ENCODE peak calls at places on chromosomes 2 and 18, in six cellular contexts. T is dorsolateral prefrontal cortex, V is cardiac fibroblast, B is aorta, L is hepatocyte, G is kidney epithelial cell. J is an unnamed sample.

GRCh38 chr2:56077352-56077915 is 106.4 kb upstream of the CCDC85A start:
- DNase-seq in T (no peak), V (peak), B (no peak), L (peak), G (no peak), J (no peak)

GRCh38 chr18:62183578-62184195 is 3.2 kb downstream of the PIGN start:
- DNase-seq in T (no peak), V (peak), B (no peak), L (peak), G (no peak), J (no peak)

GRCh38 chr2:127348421-127349000 is 39.3 kb downstream of the MAP3K2 start:
- DNase-seq in T (no peak), V (peak), B (no peak), L (no peak), G (no peak), J (no peak)

GRCh38 chr2:232598293-232598692 is 35.1 kb upstream of the EFHD1 start:
- DNase-seq in T (no peak), V (no peak), B (peak), L (no peak), G (no peak), J (no peak)

GRCh38 chr2:73202156-73203054 is at the start of gene NOTO:
- DNase-seq in T (no peak), V (no peak), B (no peak), L (peak), G (no peak), J (no peak)

GRCh38 chr2:238645716-238646115 is 202.2 kb upstream of the TWIST2 start:
- DNase-seq in T (no peak), V (no peak), B (no peak), L (no peak), G (no peak), J (no peak)

GRCh38 chr2:234081970-234082822 is 31.7 kb downstream of the SPP2 start:
- DNase-seq in T (no peak), V (no peak), B (no peak), L (peak), G (no peak), J (no peak)

GRCh38 chr18:10312316-10313015 is 142.0 kb upstream of the APCDD1 start:
- DNase-seq in T (no peak), V (no peak), B (no peak), L (no peak), G (no peak), J (no peak)

GRCh38 chr2:23220687-23221086 is 164.3 kb upstream of the KLHL29 start:
- DNase-seq in T (no peak), V (no peak), B (no peak), L (no peak), G (no peak), J (no peak)

GRCh38 chr2:67561411-67561965 is 164.4 kb downstream of the ETAA1 start:
- DNase-seq in T (no peak), V (peak), B (peak), L (peak), G (peak), J (no peak)

GRCh38 chr18:46856975-46857374 is 60.3 kb downstream of the PIAS2 start:
- DNase-seq in T (no peak), V (no peak), B (no peak), L (no peak), G (no peak), J (no peak)

GRCh38 chr18:79511271-79511670 is 115.5 kb downstream of the NFATC1 start:
- DNase-seq in T (peak), V (no peak), B (peak), L (no peak), G (no peak), J (no peak)

GRCh38 chr18:62537946-62538345 is 15.1 kb downstream of the ZCCHC2 start:
- DNase-seq in T (no peak), V (no peak), B (no peak), L (no peak), G (no peak), J (no peak)

GRCh38 chr2:170679607-170680079 is 35.5 kb upstream of the SP5 start:
- DNase-seq in T (no peak), V (no peak), B (no peak), L (peak), G (no peak), J (no peak)

GRCh38 chr2:117745537-117745936 is 69.0 kb upstream of the DDX18 start:
- DNase-seq in T (no peak), V (no peak), B (no peak), L (no peak), G (no peak), J (no peak)

GRCh38 chr2:202847693-202848524 is 23.7 kb downstream of the ICA1L start:
- DNase-seq in T (no peak), V (no peak), B (no peak), L (no peak), G (no peak), J (no peak)

GRCh38 chr18:79826966-79827365 is 29.2 kb downstream of the KCNG2 start:
- DNase-seq in T (no peak), V (no peak), B (no peak), L (no peak), G (no peak), J (no peak)

GRCh38 chr2:69012310-69013122 is 463 bp upstream of the ANTXR1 start:
- DNase-seq in T (peak), V (peak), B (peak), L (peak), G (no peak), J (peak)

GRCh38 chr2:127254386-127254981 is 34.4 kb upstream of the CYP27C1 start:
- DNase-seq in T (no peak), V (peak), B (no peak), L (no peak), G (peak), J (no peak)

GRCh38 chr2:27225526-27225925 is 8.4 kb downstream of the CAD start:
- DNase-seq in T (no peak), V (no peak), B (peak), L (no peak), G (no peak), J (no peak)

GRCh38 chr2:37768491-37768925 is 97.1 kb upstream of the CDC42EP3 start:
- DNase-seq in T (no peak), V (peak), B (no peak), L (no peak), G (peak), J (no peak)

GRCh38 chr18:49647496-49648168 is 85.8 kb downstream of the LIPG start:
- DNase-seq in T (no peak), V (peak), B (no peak), L (no peak), G (peak), J (no peak)

GRCh38 chr2:207514451-207514850 is 15.3 kb upstream of the CREB1 start:
- DNase-seq in T (no peak), V (peak), B (no peak), L (no peak), G (no peak), J (no peak)
- H3K4me3 ChIP-seq in T (no peak), V (no peak), B (no peak), L (no peak), G (no peak), J (no peak)

DNA sequence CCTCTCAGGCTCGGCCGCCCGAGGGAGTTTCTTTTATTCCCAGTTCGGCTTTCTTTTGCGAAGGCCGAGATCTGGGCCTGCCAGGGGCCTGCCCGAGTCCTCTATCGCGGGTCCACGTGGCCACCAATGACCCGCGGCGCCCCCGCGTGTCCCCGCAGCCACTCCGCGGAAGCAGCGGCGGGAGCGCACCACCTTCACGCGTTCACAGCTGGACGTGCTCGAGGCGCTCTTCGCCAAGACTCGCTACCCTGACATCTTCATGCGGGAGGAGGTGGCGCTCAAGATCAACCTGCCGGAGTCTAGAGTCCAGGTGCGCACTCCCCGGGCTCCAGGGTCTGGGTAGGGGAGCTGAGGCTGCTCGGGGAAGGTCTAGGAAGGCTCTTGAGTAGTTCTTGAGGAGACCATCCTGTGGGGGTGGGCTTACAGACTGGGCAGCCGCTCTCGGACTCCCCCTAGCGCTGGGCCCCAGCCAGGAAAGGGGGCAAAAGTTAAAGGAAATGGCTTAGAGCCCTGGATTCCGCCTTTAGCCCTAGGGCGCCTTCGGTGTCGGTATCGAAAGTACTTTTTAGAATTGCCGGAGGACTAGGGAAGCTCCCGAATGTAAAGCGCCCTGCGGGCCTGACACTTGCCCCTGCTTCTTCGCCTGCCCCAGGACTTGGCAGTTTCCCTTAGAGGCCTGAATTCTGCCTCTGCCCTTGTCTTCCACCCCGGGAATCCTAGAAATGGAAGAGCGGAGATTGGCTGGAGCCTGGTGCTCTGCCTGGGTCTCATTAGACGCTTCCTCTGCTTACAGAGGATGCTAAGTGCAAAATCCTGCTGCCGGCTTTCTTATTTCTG is 3.5 kb downstream of the OTX1 start:
- DNase-seq in T (no peak), V (no peak), B (no peak), L (peak), G (no peak), J (no peak)
- H3K4me3 ChIP-seq in T (no peak), V (peak), B (no peak), L (no peak), G (no peak), J (peak)

DNA sequence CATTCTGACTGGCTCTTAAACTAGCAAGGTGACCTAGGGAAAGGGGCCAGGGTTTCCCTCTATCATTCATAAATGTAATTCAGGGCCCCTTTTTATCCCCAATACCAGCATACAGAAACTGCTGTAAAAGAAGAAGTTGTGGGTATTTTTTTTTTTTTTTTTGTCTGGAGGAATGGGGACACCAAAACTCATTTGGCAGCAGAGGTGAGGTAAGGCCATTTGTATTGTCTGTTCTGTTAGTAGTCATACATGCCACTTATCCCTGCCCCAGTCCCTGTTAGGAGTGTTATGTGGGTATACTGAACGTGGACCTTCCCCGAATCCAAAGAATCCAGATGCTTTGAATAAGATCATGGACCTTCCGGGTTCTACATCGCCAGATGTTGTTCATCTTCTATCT is 1.7 kb downstream of the SEPTIN2 start:
- DNase-seq in T (no peak), V (no peak), B (no peak), L (no peak), G (no peak), J (no peak)
- H3K4me3 ChIP-seq in T (no peak), V (peak), B (peak), L (peak), G (peak), J (peak)

DNA sequence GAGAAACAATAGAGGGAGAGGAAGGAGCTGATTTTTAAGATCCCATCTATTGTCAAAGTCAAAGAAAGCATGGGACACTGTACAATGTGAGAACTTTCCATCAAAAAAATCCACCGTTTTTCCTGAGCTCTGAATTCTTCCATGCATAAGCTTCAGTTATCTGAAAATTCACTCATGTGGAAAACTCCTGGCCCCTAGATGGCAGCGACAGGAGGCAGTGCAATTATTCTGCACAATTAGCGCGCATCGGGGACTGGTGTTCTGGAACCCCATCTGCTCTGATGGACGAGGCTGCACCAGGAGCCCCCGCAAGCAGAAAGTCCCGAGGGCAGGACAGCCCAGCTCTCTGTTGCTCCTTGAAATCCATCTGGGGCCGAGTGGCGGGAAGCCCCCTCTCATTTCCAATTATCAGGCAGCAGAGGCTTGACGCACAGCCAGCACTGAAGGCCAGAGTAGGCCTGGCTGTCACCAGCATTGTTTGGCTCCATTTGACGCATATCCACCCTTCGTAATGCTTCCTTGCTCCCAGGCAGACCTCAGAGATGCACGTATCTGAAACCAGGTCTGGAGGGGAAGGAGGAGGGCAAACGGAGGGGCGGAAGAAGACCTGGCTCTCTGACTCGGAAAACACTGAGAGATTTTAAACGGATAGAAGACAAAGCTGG is 70.0 kb downstream of the TNS1 start:
- DNase-seq in T (no peak), V (peak), B (peak), L (no peak), G (no peak), J (no peak)
- H3K4me3 ChIP-seq in T (no peak), V (no peak), B (no peak), L (no peak), G (no peak), J (no peak)

GRCh38 chr2:158458617-158458920 is 1.8 kb downstream of the PKP4 start:
- DNase-seq in T (no peak), V (no peak), B (no peak), L (no peak), G (no peak), J (no peak)

GRCh38 chr2:158457826-158458616 is 1.3 kb downstream of the PKP4 start:
- DNase-seq in T (peak), V (peak), B (peak), L (peak), G (no peak), J (peak)

GRCh38 chr2:158460632-158461297 is 4.0 kb downstream of the PKP4 start:
- DNase-seq in T (no peak), V (no peak), B (no peak), L (no peak), G (no peak), J (no peak)

GRCh38 chr2:158457092-158457825 is 507 bp downstream of the PKP4 start:
- DNase-seq in T (peak), V (peak), B (peak), L (peak), G (no peak), J (peak)

DNA sequence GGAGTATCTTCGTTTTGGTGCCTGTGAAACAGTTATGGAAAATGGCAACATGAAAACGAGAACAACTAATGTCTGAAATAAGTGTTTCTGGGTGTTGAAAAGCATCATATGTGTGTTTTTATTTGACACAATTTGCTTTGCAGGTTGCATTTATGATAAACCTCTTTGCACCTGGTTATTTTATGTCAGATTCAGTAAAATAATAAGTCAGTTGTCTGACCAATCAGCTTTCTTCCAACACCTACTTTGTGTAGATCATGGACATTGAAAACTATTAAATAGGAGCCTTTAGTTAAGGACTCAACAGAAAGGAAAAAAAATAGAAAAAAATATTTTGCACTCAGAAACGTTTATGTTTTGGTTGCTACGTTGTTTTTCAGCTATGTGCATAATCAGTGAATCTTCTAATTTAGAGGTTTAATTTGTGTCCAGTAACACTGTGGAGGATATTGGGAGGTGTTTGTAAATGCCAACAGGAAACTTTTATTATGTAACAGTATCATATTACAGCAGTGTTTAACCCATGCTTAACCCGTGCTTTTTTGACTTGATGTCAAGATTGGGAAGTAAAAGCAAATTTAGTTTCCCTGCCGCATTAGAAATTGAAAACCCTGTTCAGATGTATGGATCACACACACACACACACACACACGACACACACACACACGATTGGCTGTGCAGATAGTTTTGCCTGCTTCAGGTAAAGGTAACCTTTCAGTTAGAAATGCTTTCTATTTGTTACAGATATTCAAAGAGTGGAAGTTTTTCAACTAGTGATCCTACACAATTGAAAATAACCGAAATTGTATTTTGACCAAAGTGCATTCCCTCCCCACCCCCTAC is 2.6 kb downstream of the PKP4 start:
- DNase-seq in T (no peak), V (no peak), B (no peak), L (no peak), G (no peak), J (no peak)
- H3K4me3 ChIP-seq in T (peak), V (no peak), B (no peak), L (peak), G (peak), J (peak)

GRCh38 chr2:10122500-10123280 is at the start of gene RRM2:
- DNase-seq in T (peak), V (peak), B (peak), L (peak), G (no peak), J (peak)

GRCh38 chr2:10119601-10120157 is 2.9 kb upstream of the RRM2 start:
- DNase-seq in T (no peak), V (no peak), B (no peak), L (no peak), G (no peak), J (peak)

GRCh38 chr2:10120938-10121574 is 1.5 kb upstream of the RRM2 start:
- DNase-seq in T (no peak), V (peak), B (no peak), L (peak), G (no peak), J (no peak)

GRCh38 chr2:10119027-10119325 is 3.6 kb upstream of the RRM2 start:
- DNase-seq in T (no peak), V (no peak), B (no peak), L (no peak), G (no peak), J (no peak)

DNA sequence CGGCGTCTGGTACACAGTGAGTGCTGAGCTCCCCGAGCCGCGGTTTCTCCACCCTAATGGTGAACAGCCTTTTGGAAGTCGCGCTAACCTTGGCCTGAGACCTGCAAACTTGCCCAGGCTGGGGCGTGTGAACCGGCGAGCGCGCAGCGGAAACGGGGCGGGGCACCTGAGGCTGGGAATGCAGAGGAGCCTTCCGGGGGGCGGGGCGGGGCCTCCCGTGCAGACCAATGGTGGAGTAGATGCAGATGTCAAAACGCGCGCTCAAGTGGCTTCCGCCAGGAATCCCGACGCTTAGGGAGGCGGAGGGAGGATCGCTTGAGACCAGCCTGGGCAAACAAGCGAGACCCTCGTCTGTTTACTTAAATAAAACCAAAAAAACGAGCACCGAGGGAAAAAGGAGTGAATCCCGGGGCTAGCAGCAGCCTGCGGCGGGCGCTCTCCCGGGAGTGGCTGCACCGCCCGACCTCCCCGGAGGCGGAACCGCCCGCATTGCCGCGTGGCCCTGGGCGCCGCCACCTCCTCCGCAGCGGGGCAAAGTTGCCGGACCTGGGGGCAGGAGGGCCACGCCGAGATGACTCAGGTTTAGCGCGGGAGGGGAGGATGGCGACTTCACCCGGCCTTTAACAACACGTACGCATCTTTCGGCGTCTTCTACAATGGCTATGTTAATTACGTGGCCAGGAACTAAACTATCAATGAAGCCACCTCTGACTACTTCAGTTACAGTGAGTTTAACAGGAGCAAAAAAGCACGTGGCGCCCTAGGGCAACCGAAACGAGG is 2.2 kb upstream of the RRM2 start:
- DNase-seq in T (peak), V (peak), B (peak), L (peak), G (peak), J (peak)
- H3K4me3 ChIP-seq in T (peak), V (peak), B (peak), L (peak), G (peak), J (peak)

GRCh38 chr2:85718885-85719487 is 24.8 kb downstream of the GNLY start:
- DNase-seq in T (no peak), V (no peak), B (no peak), L (peak), G (no peak), J (peak)

GRCh38 chr2:85721641-85722040 is 27.5 kb downstream of the GNLY start:
- DNase-seq in T (no peak), V (no peak), B (no peak), L (no peak), G (no peak), J (no peak)

GRCh38 chr2:85719609-85720240 is 25.6 kb downstream of the GNLY start:
- DNase-seq in T (no peak), V (no peak), B (no peak), L (no peak), G (no peak), J (no peak)

GRCh38 chr2:85722519-85722918 is 28.4 kb downstream of the GNLY start:
- DNase-seq in T (no peak), V (no peak), B (no peak), L (no peak), G (no peak), J (no peak)

DNA sequence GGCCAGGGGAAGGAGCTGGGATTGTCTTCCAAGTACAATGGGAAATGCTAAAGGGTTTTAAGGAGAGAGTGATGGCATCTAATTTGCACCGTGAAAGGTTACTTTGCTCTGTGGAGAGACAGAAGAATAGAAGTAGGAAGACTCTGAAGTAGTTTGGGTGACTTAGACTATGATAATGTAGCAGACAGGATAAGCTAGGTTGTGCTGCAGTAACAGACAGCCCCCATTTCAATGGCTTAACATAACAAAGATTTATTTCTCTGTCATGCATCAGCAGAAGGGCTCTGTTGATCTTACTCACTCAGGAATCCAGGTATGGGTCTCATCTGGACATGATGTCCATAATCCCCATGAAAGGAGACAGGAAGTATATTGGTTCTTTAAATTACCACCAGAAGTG is 26.4 kb downstream of the GNLY start:
- DNase-seq in T (no peak), V (no peak), B (no peak), L (no peak), G (no peak), J (no peak)
- H3K4me3 ChIP-seq in T (no peak), V (no peak), B (no peak), L (no peak), G (no peak), J (no peak)